ENCODE peak calls at places on chromosomes 7 and 10, in seven cellular contexts. One of them, this sample, is unnamed.

GRCh38 chr7:98630149-98630548 is 13.1 kb downstream of the NPTX2 start:
- DNase-seq in transverse colon: no peak
- DNase-seq in endothelial cell of umbilical vein: no peak
- DNase-seq in IMR-90: no peak
- DNase-seq in GM12878: no peak
- DNase-seq in lower leg skin: no peak
- DNase-seq in erythroblast: no peak
- DNase-seq in this sample: no peak

GRCh38 chr10:7410800-7411670 is at the start of gene SFMBT2:
- DNase-seq in endothelial cell of umbilical vein: peak; percentile 65
- DNase-seq in lower leg skin: peak; percentile 86
- DNase-seq in GM12878: no peak
- DNase-seq in transverse colon: peak; percentile 59
- DNase-seq in IMR-90: peak; percentile 49
- DNase-seq in erythroblast: peak; percentile 78
- DNase-seq in this sample: peak; percentile 57

GRCh38 chr10:125201108-125201524 is 40.8 kb upstream of the CTBP2 start:
- DNase-seq in lower leg skin: peak; percentile 56
- DNase-seq in erythroblast: no peak
- DNase-seq in transverse colon: no peak
- DNase-seq in endothelial cell of umbilical vein: no peak
- DNase-seq in IMR-90: peak; percentile 61
- DNase-seq in GM12878: peak; percentile 17
- DNase-seq in this sample: peak; percentile 23

GRCh38 chr7:117283371-117283770 is 39.5 kb downstream of the WNT2 start:
- DNase-seq in GM12878: no peak
- DNase-seq in transverse colon: no peak
- DNase-seq in lower leg skin: no peak
- DNase-seq in endothelial cell of umbilical vein: no peak
- DNase-seq in erythroblast: no peak
- DNase-seq in IMR-90: peak; percentile 93
- DNase-seq in this sample: no peak

GRCh38 chr10:47090903-47091302 is 179.7 kb downstream of the PTPN20 start:
- DNase-seq in erythroblast: no peak
- DNase-seq in lower leg skin: peak; percentile 29
- DNase-seq in IMR-90: no peak
- DNase-seq in endothelial cell of umbilical vein: no peak
- DNase-seq in transverse colon: no peak
- DNase-seq in GM12878: no peak
- DNase-seq in this sample: no peak

GRCh38 chr10:31296754-31297153 is 22.3 kb upstream of the ZEB1 start:
- DNase-seq in endothelial cell of umbilical vein: no peak
- DNase-seq in IMR-90: peak; percentile 73
- DNase-seq in GM12878: no peak
- DNase-seq in lower leg skin: no peak
- DNase-seq in erythroblast: no peak
- DNase-seq in transverse colon: no peak
- DNase-seq in this sample: no peak

GRCh38 chr7:158778476-158778875 is 50.8 kb downstream of the ESYT2 start:
- DNase-seq in GM12878: no peak
- DNase-seq in IMR-90: peak; percentile 75
- DNase-seq in endothelial cell of umbilical vein: no peak
- DNase-seq in lower leg skin: no peak
- DNase-seq in transverse colon: no peak
- DNase-seq in erythroblast: no peak
- DNase-seq in this sample: no peak

GRCh38 chr10:28676297-28676967 is 889 bp upstream of the BAMBI start:
- DNase-seq in transverse colon: peak; percentile 13
- DNase-seq in IMR-90: no peak
- DNase-seq in endothelial cell of umbilical vein: peak; percentile 34
- DNase-seq in lower leg skin: peak; percentile 87
- DNase-seq in GM12878: no peak
- DNase-seq in erythroblast: peak; percentile 30
- DNase-seq in this sample: no peak

GRCh38 chr7:150717821-150718420 is 1.5 kb downstream of the GIMAP1 start:
- DNase-seq in IMR-90: no peak
- DNase-seq in GM12878: no peak
- DNase-seq in transverse colon: no peak
- DNase-seq in lower leg skin: no peak
- DNase-seq in erythroblast: no peak
- DNase-seq in endothelial cell of umbilical vein: peak; percentile 52
- DNase-seq in this sample: no peak

GRCh38 chr7:142828101-142828500 is 26.8 kb upstream of the EPHB6 start:
- DNase-seq in IMR-90: no peak
- DNase-seq in endothelial cell of umbilical vein: no peak
- DNase-seq in lower leg skin: no peak
- DNase-seq in transverse colon: no peak
- DNase-seq in GM12878: no peak
- DNase-seq in erythroblast: no peak
- DNase-seq in this sample: no peak

GRCh38 chr7:25762511-25763119 is 389.4 kb upstream of the NFE2L3 start:
- DNase-seq in lower leg skin: no peak
- DNase-seq in IMR-90: no peak
- DNase-seq in GM12878: no peak
- DNase-seq in endothelial cell of umbilical vein: no peak
- DNase-seq in erythroblast: no peak
- DNase-seq in transverse colon: no peak
- DNase-seq in this sample: no peak

GRCh38 chr7:47576031-47576908 is 5.6 kb downstream of the TNS3 start:
- DNase-seq in erythroblast: no peak
- DNase-seq in IMR-90: peak; percentile 68
- DNase-seq in GM12878: no peak
- DNase-seq in endothelial cell of umbilical vein: no peak
- DNase-seq in lower leg skin: no peak
- DNase-seq in transverse colon: peak; percentile 78
- DNase-seq in this sample: no peak

GRCh38 chr10:90224791-90225566 is 523.6 kb downstream of the KIF20B start:
- DNase-seq in endothelial cell of umbilical vein: no peak
- DNase-seq in lower leg skin: no peak
- DNase-seq in GM12878: no peak
- DNase-seq in transverse colon: no peak
- DNase-seq in erythroblast: no peak
- DNase-seq in IMR-90: no peak
- DNase-seq in this sample: no peak

GRCh38 chr7:99679032-99679399 is 780 bp downstream of the CYP3A5 start:
- DNase-seq in GM12878: no peak
- DNase-seq in endothelial cell of umbilical vein: no peak
- DNase-seq in transverse colon: peak; percentile 65
- DNase-seq in erythroblast: no peak
- DNase-seq in lower leg skin: no peak
- DNase-seq in IMR-90: peak; percentile 22
- DNase-seq in this sample: peak; percentile 70

GRCh38 chr7:99677646-99678045 is 2.1 kb downstream of the CYP3A5 start:
- DNase-seq in transverse colon: no peak
- DNase-seq in IMR-90: no peak
- DNase-seq in GM12878: no peak
- DNase-seq in erythroblast: no peak
- DNase-seq in endothelial cell of umbilical vein: no peak
- DNase-seq in lower leg skin: no peak
- DNase-seq in this sample: no peak

GRCh38 chr7:99674995-99675742 is 4.6 kb downstream of the CYP3A5 start:
- DNase-seq in transverse colon: no peak
- DNase-seq in erythroblast: no peak
- DNase-seq in GM12878: no peak
- DNase-seq in IMR-90: no peak
- DNase-seq in endothelial cell of umbilical vein: no peak
- DNase-seq in lower leg skin: no peak
- DNase-seq in this sample: no peak

GRCh38 chr7:99677013-99677412 is 2.8 kb downstream of the CYP3A5 start:
- DNase-seq in GM12878: no peak
- DNase-seq in endothelial cell of umbilical vein: no peak
- DNase-seq in erythroblast: no peak
- DNase-seq in transverse colon: no peak
- DNase-seq in IMR-90: no peak
- DNase-seq in lower leg skin: no peak
- DNase-seq in this sample: no peak

GRCh38 chr7:99679400-99680191 is at the start of gene CYP3A5:
- DNase-seq in IMR-90: no peak
- DNase-seq in endothelial cell of umbilical vein: no peak
- DNase-seq in erythroblast: no peak
- DNase-seq in lower leg skin: no peak
- DNase-seq in GM12878: no peak
- DNase-seq in transverse colon: peak; percentile 85
- DNase-seq in this sample: peak; percentile 31
- TF ChIP-seq POLR2A in IMR-90: no peak
- TF ChIP-seq POLR2A in endothelial cell of umbilical vein: no peak
- TF ChIP-seq POLR2A in erythroblast: no peak
- TF ChIP-seq POLR2A in lower leg skin: no peak
- TF ChIP-seq POLR2A in GM12878: no peak
- TF ChIP-seq POLR2A in transverse colon: peak; percentile 98
- TF ChIP-seq POLR2A in this sample: peak; percentile 38

DNA sequence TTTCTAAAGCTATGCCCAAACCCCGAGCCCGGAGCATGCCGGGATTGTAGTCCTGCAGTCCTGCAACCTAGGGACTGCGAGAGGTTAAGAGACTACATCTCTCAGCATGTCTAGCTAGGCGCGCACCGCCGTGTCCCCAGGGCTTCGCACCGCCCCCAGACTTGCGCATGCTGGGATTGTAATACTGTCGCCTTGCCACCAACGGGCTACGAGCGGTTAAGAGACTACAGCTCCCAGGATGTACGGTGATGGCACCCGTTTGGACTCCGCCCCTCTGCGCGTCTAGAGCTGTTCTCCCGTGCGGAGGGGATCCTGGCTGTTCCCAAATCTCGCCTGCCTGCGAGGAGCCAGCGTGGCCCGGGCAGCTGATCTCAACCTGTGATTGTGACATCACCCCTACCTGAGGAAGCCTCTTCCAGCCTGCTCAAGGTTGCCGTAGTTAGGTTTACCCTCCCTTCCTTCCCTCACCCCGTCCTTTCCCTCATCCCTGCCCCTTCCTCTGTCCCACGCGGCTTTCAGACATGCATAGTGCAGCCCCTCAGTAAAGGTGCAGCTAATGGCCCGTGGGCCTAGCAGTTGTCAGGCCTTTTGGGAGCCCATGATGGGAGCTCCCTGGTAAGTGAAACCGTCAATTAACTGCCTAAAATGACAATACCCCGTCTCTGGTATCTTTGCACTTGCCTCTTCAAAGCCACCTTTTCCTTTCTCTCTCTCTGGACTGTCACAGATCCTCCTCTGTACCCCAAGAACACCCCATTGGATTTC is 6.3 kb upstream of the ZNF736 start:
- DNase-seq in GM12878: peak; percentile 89
- DNase-seq in erythroblast: peak; percentile 48
- DNase-seq in lower leg skin: peak; percentile 98
- DNase-seq in transverse colon: peak; percentile 96
- DNase-seq in IMR-90: peak; percentile 68
- DNase-seq in endothelial cell of umbilical vein: peak; percentile 2
- DNase-seq in this sample: no peak
- TF ChIP-seq POLR2A in GM12878: peak; percentile 77
- TF ChIP-seq POLR2A in erythroblast: no peak
- TF ChIP-seq POLR2A in lower leg skin: no peak
- TF ChIP-seq POLR2A in transverse colon: peak; percentile 56
- TF ChIP-seq POLR2A in IMR-90: no peak
- TF ChIP-seq POLR2A in endothelial cell of umbilical vein: no peak
- TF ChIP-seq POLR2A in this sample: no peak

GRCh38 chr7:135160098-135160857 is 10.2 kb downstream of the CYREN start:
- DNase-seq in erythroblast: peak; percentile 84
- DNase-seq in transverse colon: no peak
- DNase-seq in endothelial cell of umbilical vein: peak; percentile 95
- DNase-seq in lower leg skin: no peak
- DNase-seq in GM12878: no peak
- DNase-seq in IMR-90: peak; percentile 67
- DNase-seq in this sample: no peak

GRCh38 chr7:135156290-135156689 is 8.4 kb downstream of the TMEM140 start:
- DNase-seq in endothelial cell of umbilical vein: no peak
- DNase-seq in transverse colon: no peak
- DNase-seq in erythroblast: no peak
- DNase-seq in lower leg skin: no peak
- DNase-seq in IMR-90: no peak
- DNase-seq in GM12878: no peak
- DNase-seq in this sample: no peak

GRCh38 chr7:135159359-135160087 is 11.0 kb downstream of the CYREN start:
- DNase-seq in GM12878: no peak
- DNase-seq in erythroblast: peak; percentile 48
- DNase-seq in transverse colon: no peak
- DNase-seq in lower leg skin: no peak
- DNase-seq in endothelial cell of umbilical vein: no peak
- DNase-seq in IMR-90: no peak
- DNase-seq in this sample: no peak

GRCh38 chr7:135158874-135159273 is 11.0 kb downstream of the TMEM140 start:
- DNase-seq in erythroblast: no peak
- DNase-seq in lower leg skin: no peak
- DNase-seq in GM12878: no peak
- DNase-seq in IMR-90: no peak
- DNase-seq in transverse colon: no peak
- DNase-seq in endothelial cell of umbilical vein: no peak
- DNase-seq in this sample: no peak

DNA sequence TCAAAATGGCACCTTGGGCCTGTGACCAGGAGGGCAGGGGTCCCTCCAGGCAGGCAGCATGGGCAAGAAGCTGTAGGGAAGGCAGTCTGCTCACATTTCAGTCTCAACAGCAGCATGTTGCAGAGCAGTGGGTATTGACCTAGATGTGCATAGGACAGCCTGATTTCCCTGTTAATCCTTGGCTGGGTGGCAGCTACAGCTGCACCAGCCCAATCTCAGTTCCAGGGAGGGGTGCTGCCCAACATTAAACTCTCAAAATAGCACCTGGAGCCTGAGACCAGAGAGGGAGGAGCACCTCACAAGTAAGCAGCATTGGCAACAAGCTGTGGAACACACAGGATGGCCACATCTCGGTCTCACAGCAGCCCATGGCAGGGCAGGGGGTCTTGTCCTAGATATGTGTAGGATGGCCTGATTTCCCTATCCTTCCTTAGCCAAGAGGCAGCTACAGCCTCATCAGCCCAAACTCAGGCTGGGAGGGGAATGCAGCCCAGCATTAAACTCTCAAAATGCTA is 10.3 kb downstream of the TMEM140 start:
- DNase-seq in endothelial cell of umbilical vein: no peak
- DNase-seq in erythroblast: no peak
- DNase-seq in transverse colon: no peak
- DNase-seq in IMR-90: no peak
- DNase-seq in lower leg skin: no peak
- DNase-seq in GM12878: no peak
- DNase-seq in this sample: no peak
- TF ChIP-seq POLR2A in endothelial cell of umbilical vein: no peak
- TF ChIP-seq POLR2A in erythroblast: no peak
- TF ChIP-seq POLR2A in transverse colon: no peak
- TF ChIP-seq POLR2A in IMR-90: no peak
- TF ChIP-seq POLR2A in lower leg skin: no peak
- TF ChIP-seq POLR2A in GM12878: peak; percentile 23
- TF ChIP-seq POLR2A in this sample: no peak

DNA sequence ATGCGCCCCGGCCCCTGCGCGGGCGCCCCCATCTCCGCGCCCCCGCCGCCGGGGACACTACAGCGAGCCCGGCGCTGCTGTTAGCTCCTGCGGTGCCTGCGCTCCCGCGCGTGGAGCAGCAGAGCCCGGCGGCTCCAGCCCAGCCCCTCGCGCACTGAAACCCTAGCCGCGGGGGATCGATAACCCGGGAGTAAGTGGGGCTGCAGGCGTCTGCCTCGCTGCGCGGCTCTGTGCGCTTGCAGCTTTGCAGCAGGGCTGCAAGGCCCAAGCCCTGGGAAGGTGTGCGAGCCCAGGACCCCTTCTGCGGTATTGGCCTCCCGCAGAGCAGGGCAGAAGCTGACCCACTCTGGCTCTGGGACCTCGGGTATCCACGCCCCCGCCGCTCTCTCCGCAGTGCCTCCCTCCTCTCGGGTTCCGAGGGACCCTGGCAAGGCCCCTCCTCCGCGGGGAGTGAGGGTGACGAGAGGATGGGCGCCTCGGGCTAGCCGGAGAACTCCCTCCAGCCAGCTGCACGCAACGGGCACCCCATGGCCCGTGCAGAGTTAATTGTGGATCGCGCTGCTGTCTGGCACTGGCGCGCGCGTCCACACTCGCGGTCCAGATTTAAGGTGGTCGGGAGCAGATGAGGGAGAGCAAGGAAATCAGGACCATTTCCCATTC is 2.2 kb downstream of the SHH start:
- DNase-seq in IMR-90: no peak
- DNase-seq in endothelial cell of umbilical vein: no peak
- DNase-seq in GM12878: no peak
- DNase-seq in transverse colon: no peak
- DNase-seq in erythroblast: no peak
- DNase-seq in lower leg skin: no peak
- DNase-seq in this sample: no peak
- TF ChIP-seq POLR2A in IMR-90: no peak
- TF ChIP-seq POLR2A in endothelial cell of umbilical vein: no peak
- TF ChIP-seq POLR2A in GM12878: no peak
- TF ChIP-seq POLR2A in transverse colon: no peak
- TF ChIP-seq POLR2A in erythroblast: no peak
- TF ChIP-seq POLR2A in lower leg skin: no peak
- TF ChIP-seq POLR2A in this sample: no peak